ENCODE peak calls at places on chromosome 19, in five cellular contexts. E, K, X, M and W are unnamed samples.

GRCh38 chr19:49689133-49690072 is at the start of gene ADM5:
- DNase-seq in E (peak; percentile 51), K (peak; percentile 78), X (no peak), M (peak; percentile 26), W (peak; percentile 86)

GRCh38 chr19:49614096-49614857 is 23.3 kb downstream of the PRR12 start:
- DNase-seq in E (peak; percentile 94), K (no peak), X (no peak), M (peak; percentile 87), W (no peak)

GRCh38 chr19:41861098-41861768 is 1.2 kb downstream of the RPS19 start:
- DNase-seq in E (no peak), K (no peak), X (no peak), M (no peak), W (no peak)

GRCh38 chr19:23436944-23437343 is 41.7 kb upstream of the ZNF91 start:
- DNase-seq in E (no peak), K (no peak), X (no peak), M (no peak), W (peak; percentile 32)

GRCh38 chr19:5338661-5339469 is 1.7 kb downstream of the PTPRS start:
- DNase-seq in E (no peak), K (no peak), X (no peak), M (no peak), W (peak; percentile 72)

GRCh38 chr19:1243768-1244692 is 2.5 kb downstream of the ATP5F1D start:
- DNase-seq in E (peak; percentile 94), K (peak; percentile 91), X (peak; percentile 83), M (peak; percentile 57), W (peak; percentile 84)

GRCh38 chr19:16366433-16367268 is 42.0 kb downstream of the KLF2 start:
- DNase-seq in E (no peak), K (no peak), X (no peak), M (no peak), W (no peak)

GRCh38 chr19:31666126-31666525 is 316.9 kb upstream of the TSHZ3 start:
- DNase-seq in E (no peak), K (no peak), X (no peak), M (no peak), W (no peak)

GRCh38 chr19:53463263-53463662 is 4.3 kb upstream of the ZNF813 start:
- DNase-seq in E (peak; percentile 40), K (peak; percentile 19), X (no peak), M (no peak), W (peak; percentile 18)

GRCh38 chr19:56141416-56141992 is 417 bp downstream of the ZNF444 start:
- DNase-seq in E (peak; percentile 59), K (peak; percentile 49), X (no peak), M (no peak), W (no peak)

GRCh38 chr19:53958168-53958571 is 4.6 kb upstream of the CACNG8 start:
- DNase-seq in E (no peak), K (no peak), X (no peak), M (no peak), W (no peak)

GRCh38 chr19:13430790-13431582 is 75.3 kb downstream of the CACNA1A start:
- DNase-seq in E (peak; percentile 76), K (peak; percentile 37), X (peak; percentile 19), M (peak; percentile 37), W (peak; percentile 37)

GRCh38 chr19:769610-770009 is 18.7 kb downstream of the MISP start:
- DNase-seq in E (no peak), K (no peak), X (no peak), M (no peak), W (no peak)

DNA sequence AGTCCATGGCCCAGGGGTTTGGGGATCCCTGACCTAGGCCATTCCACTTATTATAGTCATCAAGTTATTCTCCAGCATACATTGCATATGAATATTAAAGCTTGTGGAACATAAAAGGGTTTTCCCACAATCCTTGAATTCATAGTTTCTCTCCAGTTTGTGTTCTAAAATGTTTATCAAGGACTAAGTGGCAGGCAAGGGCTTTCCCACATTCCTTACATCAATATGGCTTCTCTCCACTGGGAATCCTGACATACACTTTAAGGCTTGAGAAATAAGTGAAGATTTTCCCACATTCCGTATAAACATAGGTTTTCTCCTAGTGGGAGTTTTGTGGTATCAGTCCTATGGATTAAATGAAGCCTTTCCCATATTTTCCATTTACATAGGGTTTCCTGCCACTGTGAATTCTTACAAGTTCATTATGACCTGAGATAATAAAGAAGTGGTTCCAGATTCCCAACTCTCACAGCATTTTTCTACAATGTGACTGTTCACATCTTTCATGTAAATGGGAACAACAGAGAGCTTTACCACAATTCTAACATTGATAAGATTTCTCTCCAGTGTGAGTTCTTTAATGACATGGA is 14.5 kb downstream of the ZNF426 start:
- DNase-seq in E (peak; percentile 11), K (no peak), X (no peak), M (no peak), W (no peak)
- H3K4me3 ChIP-seq in E (no peak overlapping the region), K (no peak overlapping the region), X (no peak overlapping the region), M (no peak overlapping the region), W (no peak overlapping the region)

GRCh38 chr19:19193926-19194325 is 1.9 kb downstream of the RFXANK start:
- DNase-seq in E (no peak), K (no peak), X (no peak), M (no peak), W (no peak)
- H3K4me3 ChIP-seq in E (no peak overlapping the region), K (no peak overlapping the region), X (peak overlapping the region; percentile 15), M (no peak overlapping the region), W (no peak overlapping the region)

GRCh38 chr19:35334064-35334753 is 5.2 kb downstream of the CD22 start:
- DNase-seq in E (no peak), K (no peak), X (no peak), M (no peak), W (no peak)
- H3K4me3 ChIP-seq in E (no peak overlapping the region), K (no peak overlapping the region), X (no peak overlapping the region), M (no peak overlapping the region), W (no peak overlapping the region)

DNA sequence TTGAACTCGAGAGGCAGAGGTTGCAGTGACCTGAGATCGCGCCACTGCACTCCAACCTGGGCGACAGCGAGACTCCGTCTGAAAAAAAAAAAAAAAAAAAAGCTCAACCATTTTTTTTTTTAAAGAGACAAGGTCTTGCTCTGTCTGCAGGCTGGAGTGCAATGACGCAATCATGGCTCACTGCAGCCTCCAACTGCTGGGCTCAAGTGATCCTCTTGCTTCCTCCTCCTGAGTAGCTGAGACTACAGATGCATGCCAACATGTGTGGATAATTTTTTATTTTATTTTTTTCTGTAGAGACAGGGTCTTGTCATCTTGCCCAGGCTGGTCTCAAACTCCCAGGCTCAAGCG is 10.3 kb downstream of the EHD2 start:
- DNase-seq in E (peak; percentile 88), K (no peak), X (no peak), M (peak; percentile 80), W (peak; percentile 38)
- H3K4me3 ChIP-seq in E (peak overlapping the region; percentile 64), K (no peak overlapping the region), X (no peak overlapping the region), M (no peak overlapping the region), W (no peak overlapping the region)

GRCh38 chr19:3374369-3375112 is 8.2 kb downstream of the NFIC start:
- DNase-seq in E (no peak), K (no peak), X (no peak), M (no peak), W (no peak)

GRCh38 chr19:3373971-3374368 is 7.6 kb downstream of the NFIC start:
- DNase-seq in E (peak; percentile 40), K (no peak), X (no peak), M (no peak), W (no peak)

GRCh38 chr19:3372413-3372812 is 6.0 kb downstream of the NFIC start:
- DNase-seq in E (no peak), K (no peak), X (no peak), M (no peak), W (no peak)

GRCh38 chr19:3378352-3379146 is 12.2 kb downstream of the NFIC start:
- DNase-seq in E (no peak), K (no peak), X (no peak), M (no peak), W (no peak)

DNA sequence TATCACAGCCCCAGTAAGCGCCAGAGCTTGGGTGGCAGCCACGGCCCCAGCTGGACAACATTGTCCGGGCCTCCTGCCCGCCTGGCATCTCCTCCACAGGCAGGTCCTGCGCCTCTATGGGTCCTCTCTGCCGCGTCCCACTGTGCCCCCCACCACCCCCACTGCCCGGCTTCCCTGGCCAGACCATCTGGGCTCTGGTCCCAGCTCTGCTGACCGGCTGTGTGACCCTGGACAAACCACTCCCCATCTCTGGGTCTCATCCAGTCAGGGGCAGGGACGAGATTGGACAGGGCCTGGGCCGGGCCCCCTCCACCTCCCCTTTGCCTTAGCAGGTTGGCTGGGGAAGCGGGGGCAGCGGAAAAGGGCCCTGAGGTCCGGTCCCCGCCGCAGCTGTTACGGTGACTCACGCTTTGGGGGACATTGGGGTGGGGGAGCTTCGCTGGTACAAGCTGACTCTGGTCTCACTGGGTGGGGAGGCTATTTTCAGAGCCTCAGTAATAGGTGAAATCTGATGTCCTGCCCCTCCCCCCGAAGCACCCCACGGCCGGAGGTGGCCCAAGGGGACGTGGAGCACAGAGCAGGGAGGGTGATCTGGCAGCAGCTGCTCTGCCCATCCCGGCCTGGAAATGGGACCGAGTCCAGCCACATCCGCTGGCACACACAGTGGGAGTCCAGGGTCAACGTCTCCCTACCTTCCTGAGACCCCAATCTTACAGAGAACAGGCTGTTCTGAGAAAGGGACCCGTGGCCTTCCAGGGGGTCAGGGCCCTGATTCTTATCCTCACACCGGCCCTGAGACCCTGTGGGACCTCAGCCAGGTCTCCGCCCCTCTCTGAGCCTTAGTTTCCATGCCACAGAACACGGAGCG is 9.1 kb downstream of the NFIC start:
- DNase-seq in E (peak; percentile 63), K (peak; percentile 57), X (no peak), M (no peak), W (no peak)
- H3K4me3 ChIP-seq in E (peak overlapping the region; percentile 10), K (no peak overlapping the region), X (no peak overlapping the region), M (no peak overlapping the region), W (no peak overlapping the region)

GRCh38 chr19:38262585-38263268 is 1.6 kb upstream of the SPINT2 start:
- DNase-seq in E (no peak), K (no peak), X (no peak), M (no peak), W (no peak)

GRCh38 chr19:38263696-38264485 is 482 bp upstream of the SPINT2 start:
- DNase-seq in E (peak; percentile 64), K (peak; percentile 94), X (peak; percentile 70), M (peak; percentile 80), W (no peak)

GRCh38 chr19:38265213-38265861 is 964 bp downstream of the SPINT2 start:
- DNase-seq in E (no peak), K (peak; percentile 68), X (no peak), M (peak; percentile 71), W (no peak)

GRCh38 chr19:38266070-38266469 is 1.7 kb downstream of the SPINT2 start:
- DNase-seq in E (no peak), K (peak; percentile 39), X (no peak), M (peak; percentile 58), W (peak; percentile 68)

GRCh38 chr19:38264486-38265212 is at the start of gene SPINT2:
- DNase-seq in E (peak; percentile 26), K (no peak), X (peak; percentile 38), M (no peak), W (no peak)
- H3K4me3 ChIP-seq in E (peak within 1 kb of the TSS; percentile 57), K (peak within 1 kb of the TSS; percentile 74), X (peak within 1 kb of the TSS; percentile 89), M (peak within 1 kb of the TSS; percentile 98), W (no peak within 1 kb of the TSS)

GRCh38 chr19:39433480-39434079 is 2.2 kb downstream of the RPS16 start:
- DNase-seq in E (no peak), K (no peak), X (no peak), M (no peak), W (no peak)

GRCh38 chr19:39430675-39431593 is 4.8 kb downstream of the RPS16 start:
- DNase-seq in E (peak; percentile 52), K (peak; percentile 20), X (no peak), M (peak; percentile 98), W (no peak)

GRCh38 chr19:39435499-39436349 is at the start of gene RPS16:
- DNase-seq in E (peak; percentile 100), K (peak; percentile 98), X (peak; percentile 99), M (peak; percentile 84), W (peak; percentile 99)

GRCh38 chr19:39434123-39435076 is 1.3 kb downstream of the RPS16 start:
- DNase-seq in E (peak; percentile 57), K (no peak), X (no peak), M (no peak), W (no peak)

GRCh38 chr19:39432677-39433025 is 3.1 kb downstream of the RPS16 start:
- DNase-seq in E (no peak), K (no peak), X (no peak), M (no peak), W (no peak)
- H3K4me3 ChIP-seq in E (no peak overlapping the region), K (no peak overlapping the region), X (no peak overlapping the region), M (no peak overlapping the region), W (no peak overlapping the region)